ENCODE peak calls at places on chromosomes 11 and 22, in seven cellular contexts. Z is HCT116, S is SK-N-SH, H is GM12878, R is K562, L is H1, Q is HepG2. A is an unnamed sample.

GRCh38 chr11:79963886-79964660 is 523.2 kb upstream of the TENM4 start:
- DNase-seq in R (no peak), S (no peak), H (no peak), Q (no peak), Z (no peak), L (no peak), A (no peak)

GRCh38 chr22:24418786-24419479 is 8.5 kb upstream of the ADORA2A start:
- DNase-seq in L (no peak), H (no peak), Q (no peak), R (no peak), Z (no peak), S (peak), A (no peak)

GRCh38 chr11:127926721-127927120 is 660.6 kb downstream of the ETS1 start:
- DNase-seq in S (no peak), Z (no peak), Q (no peak), R (no peak), L (no peak), H (no peak), A (no peak)

GRCh38 chr11:975824-976223 is 50.2 kb downstream of the AP2A2 start:
- DNase-seq in S (peak), L (peak), H (no peak), R (peak), Z (no peak), Q (peak), A (no peak)

GRCh38 chr11:45651156-45651555 is 14.3 kb downstream of the CHST1 start:
- DNase-seq in L (no peak), H (no peak), Q (no peak), Z (no peak), S (no peak), R (no peak), A (no peak)

GRCh38 chr11:117374316-117374715 is 46.7 kb downstream of the CEP164 start:
- DNase-seq in Z (no peak), L (no peak), S (no peak), H (no peak), Q (no peak), R (no peak), A (no peak)

GRCh38 chr11:121024989-121025388 is 1.1 kb downstream of the TBCEL start:
- DNase-seq in Z (no peak), Q (peak), S (no peak), H (no peak), L (no peak), R (no peak), A (peak)

GRCh38 chr11:121581607-121582006 is 128.8 kb upstream of the SORL1-AS1 start:
- DNase-seq in L (no peak), R (no peak), Q (no peak), Z (no peak), H (no peak), S (no peak), A (no peak)

GRCh38 chr11:68275721-68276488 is 4.1 kb upstream of the C11orf24 start:
- DNase-seq in S (no peak), R (no peak), H (no peak), Z (peak), Q (peak), L (no peak), A (no peak)

GRCh38 chr11:41536001-41536568 is 76.6 kb upstream of the LRRC4C start:
- DNase-seq in L (no peak), H (no peak), S (no peak), R (no peak), Q (no peak), Z (no peak), A (no peak)

GRCh38 chr11:102807921-102808320 is 10.0 kb upstream of the MMP1 start:
- DNase-seq in Z (peak), S (peak), R (peak), H (no peak), Q (peak), L (peak), A (peak)

GRCh38 chr11:128964463-128964930 is 21.8 kb upstream of the TP53AIP1 start:
- DNase-seq in L (no peak), Z (no peak), H (no peak), R (no peak), Q (no peak), S (no peak), A (no peak)

GRCh38 chr22:23219787-23220484 is 39.6 kb downstream of the BCR start:
- DNase-seq in H (peak), L (no peak), S (no peak), Q (no peak), R (peak), Z (no peak), A (no peak)

GRCh38 chr11:93020248-93021088 is 51.0 kb downstream of the MTNR1B start:
- DNase-seq in Q (no peak), R (no peak), H (no peak), L (no peak), Z (no peak), S (no peak), A (no peak)

GRCh38 chr22:46056169-46057041 is 79.4 kb upstream of the WNT7B start:
- DNase-seq in L (no peak), Q (no peak), R (no peak), S (peak), H (no peak), Z (no peak), A (no peak)

GRCh38 chr22:43978558-43978957 is 23.3 kb downstream of the SAMM50 start:
- DNase-seq in R (no peak), S (no peak), H (no peak), L (no peak), Q (no peak), Z (no peak), A (no peak)

GRCh38 chr11:60870276-60870675 is 2.9 kb downstream of the ZP1 start:
- DNase-seq in R (peak), Z (no peak), S (peak), H (no peak), Q (no peak), L (no peak), A (no peak)

GRCh38 chr22:43004362-43005035 is 10.4 kb downstream of the PACSIN2 start:
- DNase-seq in L (no peak), Z (no peak), R (no peak), S (no peak), H (no peak), Q (peak), A (no peak)

GRCh38 chr11:70352601-70353000 is 45.7 kb upstream of the CTTN start:
- DNase-seq in H (no peak), Q (no peak), R (no peak), S (no peak), Z (no peak), L (no peak), A (no peak)

GRCh38 chr22:44173154-44173553 is 7.6 kb upstream of the PARVG start:
- DNase-seq in R (no peak), S (no peak), Q (no peak), Z (no peak), H (no peak), L (no peak), A (no peak)

GRCh38 chr22:30290679-30291333 is 1.5 kb upstream of the CASTOR1 start:
- DNase-seq in Q (peak), H (no peak), S (peak), Z (no peak), L (no peak), R (no peak), A (peak)

GRCh38 chr11:86069408-86070086 is 663 bp upstream of the PICALM start:
- DNase-seq in H (peak), R (peak), L (peak), S (peak), Q (peak), Z (peak), A (no peak)

GRCh38 chr11:119605137-119605675 is 123.8 kb downstream of the NECTIN1 start:
- DNase-seq in S (no peak), L (no peak), Z (no peak), R (no peak), H (no peak), Q (no peak), A (no peak)

GRCh38 chr22:27842994-27843431 is 41.5 kb upstream of the MN1 start:
- DNase-seq in Z (no peak), S (peak), L (no peak), R (no peak), H (no peak), Q (no peak), A (no peak)

GRCh38 chr11:124115782-124116616 is 749 bp downstream of the VWA5A start:
- DNase-seq in H (no peak), L (no peak), R (no peak), S (peak), Z (no peak), Q (no peak), A (peak)

GRCh38 chr11:119419834-119420492 is 3.0 kb downstream of the THY1 start:
- DNase-seq in H (no peak), S (no peak), L (no peak), Q (no peak), Z (no peak), R (no peak), A (no peak)

GRCh38 chr11:46247090-46247489 is 30.4 kb upstream of the CREB3L1 start:
- DNase-seq in R (no peak), H (no peak), Z (no peak), Q (no peak), S (no peak), L (no peak), A (no peak)

GRCh38 chr11:60797846-60798630 is 12.9 kb downstream of the MS4A10 start:
- DNase-seq in Q (no peak), S (no peak), H (no peak), L (no peak), R (no peak), Z (no peak), A (no peak)

GRCh38 chr11:66363187-66363601 is 8.4 kb downstream of the SLC29A2 start:
- DNase-seq in S (no peak), R (peak), H (no peak), Z (no peak), Q (no peak), L (no peak), A (no peak)

GRCh38 chr11:13928566-13929251 is 33.8 kb upstream of the SPON1 start:
- DNase-seq in R (no peak), Z (no peak), Q (no peak), L (no peak), H (no peak), S (no peak), A (peak)

GRCh38 chr11:3121416-3121815 is 43.7 kb downstream of the OSBPL5 start:
- DNase-seq in Q (no peak), Z (no peak), H (no peak), S (no peak), L (no peak), R (no peak), A (no peak)

GRCh38 chr11:3123316-3123715 is 41.8 kb downstream of the OSBPL5 start:
- DNase-seq in H (no peak), L (no peak), R (no peak), Q (no peak), S (peak), Z (no peak), A (no peak)

GRCh38 chr11:3123761-3124733 is 41.1 kb downstream of the OSBPL5 start:
- DNase-seq in H (no peak), R (no peak), Z (peak), L (no peak), Q (no peak), S (peak), A (peak)

GRCh38 chr11:3122775-3123201 is 42.3 kb downstream of the OSBPL5 start:
- DNase-seq in S (peak), Q (no peak), Z (no peak), H (no peak), L (no peak), R (no peak), A (no peak)

GRCh38 chr11:3121931-3122774 is 43.0 kb downstream of the OSBPL5 start:
- DNase-seq in Z (no peak), L (no peak), R (no peak), H (no peak), Q (no peak), S (peak), A (no peak)
- TF ChIP-seq JUND in Z (no peak), L (no peak), R (no peak), H (no peak), Q (no peak), S (no peak), A (no peak)

GRCh38 chr11:35012467-35013191 is 96.2 kb downstream of the PDHX start:
- DNase-seq in Z (no peak), S (no peak), R (no peak), L (no peak), Q (no peak), H (peak), A (no peak)
- TF ChIP-seq JUND in Z (no peak), S (no peak), R (no peak), L (no peak), Q (no peak), H (peak), A (no peak)

GRCh38 chr11:133842730-133843129 is 2.6 kb downstream of the SPATA19 start:
- DNase-seq in L (no peak), Z (no peak), H (no peak), Q (no peak), R (no peak), S (no peak), A (no peak)

GRCh38 chr11:133842053-133842452 is 3.3 kb downstream of the SPATA19 start:
- DNase-seq in Q (no peak), H (no peak), Z (no peak), R (no peak), L (no peak), S (no peak), A (no peak)

GRCh38 chr11:133843454-133843987 is 1.8 kb downstream of the SPATA19 start:
- DNase-seq in R (no peak), L (no peak), Z (no peak), Q (no peak), H (no peak), S (no peak), A (no peak)

GRCh38 chr11:133845413-133845812 is at the start of gene SPATA19:
- DNase-seq in Q (no peak), H (no peak), Z (no peak), L (no peak), S (no peak), R (no peak), A (no peak)

DNA sequence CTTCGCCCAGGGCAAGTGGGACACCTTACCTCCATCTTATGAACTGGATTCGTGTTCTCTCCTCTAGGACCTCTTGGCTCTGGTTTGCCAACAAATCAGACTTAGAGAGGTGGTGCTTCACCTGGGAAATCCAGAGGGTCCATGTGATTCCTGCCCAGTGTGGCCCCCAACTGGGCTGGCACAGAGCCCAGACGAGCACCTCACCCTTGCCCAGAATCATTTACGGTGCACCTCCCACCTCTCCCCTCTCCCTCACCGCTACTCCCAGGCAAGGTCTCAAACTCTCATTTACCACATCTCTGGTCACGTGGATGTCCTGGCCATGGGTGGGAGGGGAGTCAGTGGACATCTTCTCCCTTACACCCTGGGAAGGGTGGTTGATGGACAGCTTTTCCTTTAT is 1.1 kb downstream of the SPATA19 start:
- DNase-seq in R (no peak), Z (no peak), H (no peak), S (no peak), Q (no peak), L (no peak), A (no peak)
- TF ChIP-seq JUND in R (no peak), Z (no peak), H (no peak), S (no peak), Q (no peak), L (no peak), A (no peak)

GRCh38 chr11:126113963-126114362 is 51.3 kb upstream of the CDON start:
- DNase-seq in R (no peak), S (no peak), H (no peak), Z (no peak), Q (no peak), L (no peak), A (no peak)

GRCh38 chr11:126115820-126116319 is 53.2 kb upstream of the CDON start:
- DNase-seq in Z (peak), H (no peak), L (no peak), R (peak), Q (peak), S (peak), A (peak)

GRCh38 chr11:126113515-126113957 is 50.9 kb upstream of the CDON start:
- DNase-seq in Q (peak), Z (peak), H (no peak), L (no peak), R (no peak), S (peak), A (peak)

GRCh38 chr11:126114486-126115252 is 52.0 kb upstream of the CDON start:
- DNase-seq in H (no peak), Q (no peak), Z (no peak), L (no peak), S (peak), R (no peak), A (no peak)

DNA sequence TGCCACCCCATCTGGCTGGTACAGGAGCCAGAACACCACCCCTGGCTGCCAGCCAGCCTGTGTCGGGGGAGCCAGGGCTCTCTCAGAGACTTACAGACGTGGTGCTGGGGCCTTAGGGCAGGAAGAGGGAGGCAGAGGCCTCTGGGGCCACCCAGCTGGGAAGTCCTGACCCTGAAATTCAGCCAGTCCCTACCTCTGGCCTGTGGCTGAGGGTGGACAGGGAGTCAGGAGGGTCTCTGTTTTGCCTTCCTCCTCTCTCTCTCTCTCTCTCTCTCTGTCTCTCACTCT is 52.5 kb upstream of the CDON start:
- DNase-seq in Q (no peak), R (no peak), S (peak), H (no peak), L (no peak), Z (no peak), A (peak)
- TF ChIP-seq JUND in Q (no peak), R (no peak), S (no peak), H (no peak), L (no peak), Z (no peak), A (no peak)